ENCODE peak calls at places on chromosomes 1 and 21, in five cellular contexts. W is MG63; D is activated CD4-positive, alpha-beta memory T cell treated with anti-CD3 and anti-CD28 coated beads, Interleukin-2, amount 10 ng/mL, durations not matched to agents 7 days and 5 days; Z is Ammon's horn; G is stimulated activated CD8-positive, alpha-beta memory T cell treated with anti-CD3 and anti-CD28 coated beads, Interleukin-15, amount 100 ng/mL, for 1 hour. M is an unnamed sample.
A peak's percentile ranks its signal among the peaks of the same experiment; 100 is the strongest.

GRCh38 chr1:154410185-154410827 is 5.2 kb downstream of the IL6R start:
- DNase-seq in G (no peak), D (peak; percentile 28), Z (no peak), W (no peak), M (peak; percentile 4)

GRCh38 chr1:53631622-53632310 is 107.2 kb downstream of the GLIS1 start:
- DNase-seq in W (no peak), G (no peak), Z (no peak), D (no peak), M (no peak)

GRCh38 chr1:238647877-238648276 is 738.5 kb upstream of the CHRM3 start:
- DNase-seq in Z (no peak), G (no peak), D (no peak), W (peak; percentile 77), M (peak; percentile 40)

GRCh38 chr1:45327644-45328515 is 1.2 kb downstream of the HPDL start:
- DNase-seq in Z (no peak), D (no peak), W (no peak), G (no peak), M (no peak)

GRCh38 chr21:44485796-44486195 is 30.5 kb downstream of the LRRC3 start:
- DNase-seq in W (no peak), D (no peak), G (no peak), Z (no peak), M (no peak)

GRCh38 chr21:39599191-39599966 is 13.4 kb upstream of the B3GALT5 start:
- DNase-seq in D (no peak), G (no peak), Z (no peak), W (no peak), M (no peak)

GRCh38 chr1:206080421-206080820 is 27.4 kb downstream of the RHEX start:
- DNase-seq in Z (no peak), W (no peak), G (no peak), D (no peak), M (no peak)

GRCh38 chr1:17108360-17108759 is 10.9 kb downstream of the PADI2 start:
- DNase-seq in D (no peak), W (no peak), G (no peak), Z (no peak), M (no peak)

GRCh38 chr21:26956216-26956615 is 10.7 kb downstream of the ADAMTS5 start:
- DNase-seq in Z (no peak), G (no peak), W (no peak), D (no peak), M (no peak)

GRCh38 chr21:35333831-35334593 is 284.9 kb upstream of the RUNX1 start:
- DNase-seq in D (no peak), Z (no peak), W (no peak), G (no peak), M (peak; percentile 70)

GRCh38 chr1:61152706-61153105 is 70.3 kb downstream of the NFIA start:
- DNase-seq in G (no peak), D (no peak), W (no peak), Z (peak; percentile 56), M (no peak)

GRCh38 chr1:182246783-182247182 is 144.8 kb downstream of the GLUL start:
- DNase-seq in W (no peak), Z (no peak), G (no peak), D (no peak), M (no peak)

GRCh38 chr1:40857737-40858136 is 4.4 kb downstream of the CITED4 start:
- DNase-seq in W (no peak), D (no peak), Z (no peak), G (no peak), M (no peak)

GRCh38 chr1:231011963-231012362 is 28.1 kb downstream of the FAM89A start:
- DNase-seq in Z (no peak), D (no peak), G (no peak), W (no peak), M (no peak)

M was measured in AG20443.